ENCODE peak calls at places on chromosomes 6 and 20, in seven cellular contexts. X is heart left ventricle, B is mammary epithelial cell, P is fibroblast of lung, K is fibroblast of pulmonary artery, Z is left ventricle myocardium inferior, V is choroid plexus epithelial cell. M is an unnamed sample.

GRCh38 chr20:10565191-10565921 is 108.4 kb downstream of the JAG1 start:
- DNase-seq in X (no peak), K (peak), B (peak), V (peak), P (peak), Z (no peak), M (no peak)

GRCh38 chr20:41137412-41138216 is at the start of gene PLCG1:
- DNase-seq in Z (peak), P (peak), X (peak), B (peak), K (peak), V (peak), M (peak)

GRCh38 chr6:158645064-158646022 is 800 bp upstream of the DYNLT1 start:
- DNase-seq in K (no peak), P (no peak), X (no peak), B (peak), V (no peak), Z (no peak), M (peak)

GRCh38 chr6:11236351-11236750 is 3.9 kb upstream of the NEDD9 start:
- DNase-seq in Z (no peak), V (peak), P (no peak), X (no peak), B (no peak), K (no peak), M (no peak)

GRCh38 chr6:83067448-83068413 is at the start of gene DOP1A:
- DNase-seq in V (peak), P (peak), B (peak), K (peak), Z (peak), X (peak), M (peak)

GRCh38 chr6:133099573-133099972 is 141.6 kb upstream of the EYA4 start:
- DNase-seq in K (peak), V (peak), X (no peak), B (peak), Z (no peak), P (peak), M (no peak)

GRCh38 chr20:62159052-62159451 is 15.5 kb downstream of the SS18L1 start:
- DNase-seq in K (no peak), V (no peak), P (no peak), Z (no peak), X (no peak), B (no peak), M (no peak)

GRCh38 chr20:64077876-64078551 is 1.3 kb downstream of the RGS19 start:
- DNase-seq in P (no peak), V (no peak), Z (no peak), X (no peak), B (no peak), K (no peak), M (no peak)

GRCh38 chr6:37021356-37022129 is 16.1 kb downstream of the FGD2 start:
- DNase-seq in K (peak), V (peak), X (no peak), Z (no peak), P (peak), B (peak), M (no peak)

GRCh38 chr20:63736893-63737689 is 627 bp downstream of the LIME1 start:
- DNase-seq in Z (no peak), V (no peak), P (no peak), B (no peak), X (no peak), K (no peak), M (no peak)

GRCh38 chr6:159080217-159080976 is 35.6 kb upstream of the TAGAP start:
- DNase-seq in P (no peak), K (no peak), B (no peak), X (no peak), Z (no peak), V (no peak), M (no peak)

GRCh38 chr6:125104425-125104824 is 49.1 kb upstream of the TPD52L1 start:
- DNase-seq in K (peak), Z (no peak), P (peak), X (no peak), B (peak), V (peak), M (no peak)

GRCh38 chr20:62845818-62846527 is 15.6 kb downstream of the TCFL5 start:
- DNase-seq in B (no peak), P (no peak), K (no peak), Z (peak), X (peak), V (no peak), M (no peak)

GRCh38 chr20:44970243-44970757 is 4.0 kb downstream of the STK4 start:
- DNase-seq in P (peak), Z (no peak), K (no peak), X (no peak), B (no peak), V (no peak), M (no peak)

GRCh38 chr6:46715106-46715505 is 20.1 kb downstream of the PLA2G7 start:
- DNase-seq in Z (no peak), X (no peak), K (no peak), B (peak), P (no peak), V (no peak), M (no peak)

GRCh38 chr6:119351005-119351394 is 1.4 kb upstream of the MAN1A1 start:
- DNase-seq in Z (no peak), K (peak), P (peak), V (peak), B (peak), X (no peak), M (no peak)

GRCh38 chr20:46324960-46325703 is 16.8 kb upstream of the CDH22 start:
- DNase-seq in B (no peak), Z (no peak), V (peak), X (no peak), P (peak), K (peak), M (no peak)
- TF ChIP-seq CTCF in B (peak), Z (peak), V (peak), X (peak), P (peak), K (peak), M (no peak)

GRCh38 chr6:169575365-169575764 is 126.5 kb downstream of the WDR27 start:
- DNase-seq in B (no peak), K (no peak), P (no peak), V (no peak), X (no peak), Z (no peak), M (no peak)

GRCh38 chr6:169574420-169574819 is 127.4 kb downstream of the WDR27 start:
- DNase-seq in Z (no peak), B (no peak), V (no peak), K (no peak), X (no peak), P (no peak), M (no peak)

GRCh38 chr6:169577236-169577635 is 124.6 kb downstream of the WDR27 start:
- DNase-seq in X (no peak), Z (no peak), P (no peak), B (no peak), K (no peak), V (no peak), M (no peak)

GRCh38 chr6:169579712-169580111 is 122.1 kb downstream of the WDR27 start:
- DNase-seq in V (no peak), K (no peak), P (no peak), Z (no peak), X (no peak), B (peak), M (no peak)

DNA sequence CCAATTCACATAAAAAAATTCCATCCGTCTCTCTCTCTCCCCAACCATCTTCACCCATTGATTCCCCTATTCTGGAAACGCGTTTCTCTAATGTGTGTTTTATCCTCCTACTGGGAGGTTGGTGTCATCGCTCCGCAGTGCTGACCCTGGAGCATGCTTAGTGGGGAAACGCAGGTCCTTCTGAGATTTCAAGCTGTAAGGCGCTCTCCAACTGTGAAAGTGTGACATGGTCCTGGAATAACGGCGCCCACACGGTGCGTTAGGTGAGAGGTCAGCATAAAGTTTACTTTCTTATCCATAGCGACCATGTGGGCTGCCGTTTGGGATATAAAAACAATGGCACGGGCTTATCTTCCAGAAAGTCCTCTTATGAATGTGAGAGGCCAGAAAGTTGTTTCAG is 123.9 kb downstream of the WDR27 start:
- DNase-seq in X (no peak), V (peak), P (no peak), K (no peak), Z (no peak), B (no peak), M (no peak)
- TF ChIP-seq CTCF in X (no peak), V (peak), P (no peak), K (no peak), Z (no peak), B (no peak), M (no peak)

DNA sequence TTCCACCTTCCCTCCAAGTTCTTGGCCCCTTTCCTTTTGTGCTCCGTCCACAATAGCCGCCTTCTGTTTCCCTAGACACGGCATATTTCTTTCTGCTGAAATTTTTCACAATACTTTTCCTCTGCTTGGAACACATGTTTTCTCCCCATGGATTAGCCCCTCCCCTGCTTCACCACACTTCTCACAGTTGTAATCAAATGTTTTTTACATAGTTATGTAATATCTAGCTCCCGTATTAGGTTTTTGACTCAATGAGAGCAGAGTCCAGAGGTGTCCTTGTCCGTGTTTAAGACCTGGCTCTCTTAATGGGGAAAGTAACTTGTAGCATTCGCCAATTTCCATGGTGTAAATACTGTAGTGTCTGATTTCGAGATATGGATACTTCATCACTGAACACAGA is 34.7 kb downstream of the PLCB1 start:
- DNase-seq in P (no peak), B (no peak), Z (no peak), K (no peak), X (no peak), V (no peak), M (no peak)
- TF ChIP-seq CTCF in P (no peak), B (no peak), Z (no peak), K (no peak), X (no peak), V (no peak), M (no peak)

GRCh38 chr20:45987108-45987780 is 15.2 kb upstream of the ZNF335 start:
- DNase-seq in V (peak), B (peak), P (peak), Z (peak), X (peak), K (peak), M (peak)
- TF ChIP-seq CTCF in V (peak), B (peak), P (peak), Z (peak), X (peak), K (peak), M (no peak)

DNA sequence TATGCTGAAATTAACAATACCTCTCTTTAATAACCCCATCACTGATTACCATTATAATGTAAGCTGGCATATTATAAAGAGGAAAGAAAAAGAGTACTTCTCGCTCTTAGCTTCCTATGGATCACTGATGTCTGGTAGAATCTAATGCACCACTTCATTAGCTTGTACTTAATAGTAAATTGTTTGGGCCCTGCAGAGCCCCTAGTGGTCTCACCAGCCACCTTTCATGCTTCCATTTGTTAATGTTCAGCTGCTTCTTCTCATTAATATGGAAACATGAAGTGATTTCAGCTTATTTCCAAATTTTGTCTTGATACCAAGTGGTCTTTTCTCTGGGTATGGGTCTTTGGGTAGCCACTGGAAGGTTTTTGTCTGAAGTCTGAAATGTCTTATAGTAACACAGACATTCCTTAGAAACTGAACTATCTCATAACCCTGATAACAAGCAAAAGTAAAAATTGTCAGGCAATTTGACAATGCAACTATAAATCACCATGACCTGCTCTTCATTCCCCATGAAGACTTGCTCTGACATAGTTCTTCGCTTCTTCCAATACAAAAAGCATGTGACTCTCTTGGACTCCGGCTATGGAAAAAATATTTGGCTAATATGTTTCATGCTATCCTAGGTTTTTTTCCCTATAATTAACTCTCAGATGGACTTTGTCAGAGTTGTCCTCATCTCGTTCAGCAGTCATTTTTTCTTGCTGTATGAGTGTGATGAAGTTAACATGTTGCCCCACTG is 395.8 kb upstream of the MARCKS start:
- DNase-seq in B (no peak), Z (no peak), K (peak), P (no peak), V (peak), X (no peak), M (no peak)
- TF ChIP-seq CTCF in B (peak), Z (peak), K (peak), P (peak), V (peak), X (no peak), M (no peak)

GRCh38 chr6:116078945-116079344 is 18.3 kb upstream of the FRK start:
- DNase-seq in K (no peak), Z (no peak), V (no peak), P (no peak), X (no peak), B (no peak), M (no peak)

GRCh38 chr6:116073765-116074450 is 13.2 kb upstream of the FRK start:
- DNase-seq in X (no peak), Z (no peak), B (peak), V (peak), P (peak), K (peak), M (no peak)

GRCh38 chr6:116074732-116075387 is 14.2 kb upstream of the FRK start:
- DNase-seq in B (peak), V (no peak), X (no peak), Z (no peak), P (no peak), K (no peak), M (no peak)

GRCh38 chr6:116083052-116083451 is 17.6 kb upstream of the NT5DC1 start:
- DNase-seq in K (no peak), P (no peak), Z (no peak), X (no peak), V (no peak), B (no peak), M (no peak)

DNA sequence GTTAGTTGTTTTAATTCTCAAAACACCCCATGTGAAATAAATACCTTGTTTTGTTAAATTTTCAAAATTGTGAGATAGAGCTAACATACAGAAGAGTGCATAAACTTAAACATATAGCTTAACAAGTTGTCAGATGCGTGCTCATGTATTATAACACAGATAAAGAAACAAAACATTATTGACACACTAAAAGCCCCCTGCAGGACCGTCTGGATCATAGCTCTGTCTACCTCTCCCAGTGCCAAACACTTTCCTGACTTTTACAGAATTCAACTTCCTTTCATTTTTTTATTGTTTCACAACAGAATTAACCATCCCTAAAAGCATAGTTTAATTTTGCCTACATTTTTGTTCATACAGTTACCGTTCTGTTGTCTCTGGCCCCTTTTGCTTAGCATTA is 17.8 kb upstream of the FRK start:
- DNase-seq in B (no peak), X (no peak), K (no peak), P (no peak), Z (no peak), V (no peak), M (no peak)
- TF ChIP-seq CTCF in B (no peak), X (no peak), K (peak), P (no peak), Z (no peak), V (peak), M (no peak)

M was measured in omental fat pad.